ENCODE peak calls at places on chromosome 17, in seven cellular contexts. One of them, this sample, is unnamed. For H3K36me3, the result is how much of the 10 kb centered on the place peaks cover.

GRCh38 chr17:71709271-71709670 is 411.5 kb upstream of the SOX9 start:
- DNase-seq in transverse colon: no peak
- DNase-seq in colonic mucosa: no peak
- DNase-seq in fibroblast of lung: peak
- DNase-seq in heart left ventricle: no peak
- DNase-seq in Peyer's patch: no peak
- DNase-seq in HCT116: no peak
- DNase-seq in this sample: no peak

GRCh38 chr17:42275527-42276358 is 448 bp downstream of the STAT5B start:
- DNase-seq in Peyer's patch: peak
- DNase-seq in transverse colon: peak
- DNase-seq in HCT116: no peak
- DNase-seq in heart left ventricle: peak
- DNase-seq in fibroblast of lung: peak
- DNase-seq in colonic mucosa: peak
- DNase-seq in this sample: peak

GRCh38 chr17:63647936-63648335 is 25.7 kb downstream of the MAP3K3 start:
- DNase-seq in transverse colon: no peak
- DNase-seq in fibroblast of lung: no peak
- DNase-seq in Peyer's patch: no peak
- DNase-seq in colonic mucosa: no peak
- DNase-seq in heart left ventricle: no peak
- DNase-seq in HCT116: no peak
- DNase-seq in this sample: no peak

GRCh38 chr17:1422907-1423306 is 22.9 kb upstream of the YWHAE start:
- DNase-seq in transverse colon: no peak
- DNase-seq in fibroblast of lung: peak
- DNase-seq in Peyer's patch: no peak
- DNase-seq in heart left ventricle: no peak
- DNase-seq in HCT116: no peak
- DNase-seq in colonic mucosa: no peak
- DNase-seq in this sample: peak

GRCh38 chr17:81545160-81545949 is 6.8 kb downstream of the FAAP100 start:
- DNase-seq in colonic mucosa: no peak
- DNase-seq in Peyer's patch: no peak
- DNase-seq in heart left ventricle: peak
- DNase-seq in HCT116: no peak
- DNase-seq in fibroblast of lung: no peak
- DNase-seq in transverse colon: no peak
- DNase-seq in this sample: no peak

GRCh38 chr17:78748730-78749317 is 33.2 kb downstream of the CYTH1 start:
- DNase-seq in fibroblast of lung: peak
- DNase-seq in HCT116: no peak
- DNase-seq in transverse colon: peak
- DNase-seq in Peyer's patch: peak
- DNase-seq in colonic mucosa: peak
- DNase-seq in heart left ventricle: peak
- DNase-seq in this sample: peak

GRCh38 chr17:31274252-31274651 is 22.8 kb downstream of the OMG start:
- DNase-seq in HCT116: no peak
- DNase-seq in Peyer's patch: no peak
- DNase-seq in colonic mucosa: no peak
- DNase-seq in fibroblast of lung: peak
- DNase-seq in transverse colon: no peak
- DNase-seq in heart left ventricle: no peak
- DNase-seq in this sample: no peak

GRCh38 chr17:47131761-47132160 is 57.3 kb downstream of the CDC27 start:
- DNase-seq in heart left ventricle: no peak
- DNase-seq in fibroblast of lung: no peak
- DNase-seq in Peyer's patch: no peak
- DNase-seq in transverse colon: no peak
- DNase-seq in HCT116: no peak
- DNase-seq in colonic mucosa: no peak
- DNase-seq in this sample: no peak

GRCh38 chr17:70053241-70054234 is 21.5 kb upstream of the KCNJ16 start:
- DNase-seq in fibroblast of lung: peak
- DNase-seq in colonic mucosa: no peak
- DNase-seq in Peyer's patch: no peak
- DNase-seq in transverse colon: no peak
- DNase-seq in HCT116: no peak
- DNase-seq in heart left ventricle: no peak
- DNase-seq in this sample: no peak

GRCh38 chr17:44385287-44386181 is 3.9 kb downstream of the ITGA2B start:
- DNase-seq in colonic mucosa: peak
- DNase-seq in transverse colon: peak
- DNase-seq in Peyer's patch: peak
- DNase-seq in fibroblast of lung: peak
- DNase-seq in HCT116: peak
- DNase-seq in heart left ventricle: peak
- DNase-seq in this sample: peak

GRCh38 chr17:16013943-16014407 is 14.4 kb downstream of the TTC19 start:
- DNase-seq in Peyer's patch: no peak
- DNase-seq in transverse colon: no peak
- DNase-seq in heart left ventricle: no peak
- DNase-seq in HCT116: peak
- DNase-seq in colonic mucosa: no peak
- DNase-seq in fibroblast of lung: peak
- DNase-seq in this sample: no peak

GRCh38 chr17:79532107-79532790 is 78.6 kb downstream of the RBFOX3 start:
- DNase-seq in HCT116: no peak
- DNase-seq in Peyer's patch: no peak
- DNase-seq in heart left ventricle: no peak
- DNase-seq in transverse colon: no peak
- DNase-seq in fibroblast of lung: no peak
- DNase-seq in colonic mucosa: no peak
- DNase-seq in this sample: no peak

GRCh38 chr17:44920565-44920940 is 5.3 kb upstream of the GFAP start:
- DNase-seq in fibroblast of lung: no peak
- DNase-seq in transverse colon: peak
- DNase-seq in heart left ventricle: no peak
- DNase-seq in colonic mucosa: no peak
- DNase-seq in Peyer's patch: no peak
- DNase-seq in HCT116: no peak
- DNase-seq in this sample: no peak

GRCh38 chr17:32445075-32445427 is 741 bp downstream of the PSMD11 start:
- DNase-seq in heart left ventricle: peak
- DNase-seq in colonic mucosa: peak
- DNase-seq in transverse colon: peak
- DNase-seq in Peyer's patch: no peak
- DNase-seq in HCT116: no peak
- DNase-seq in fibroblast of lung: peak
- DNase-seq in this sample: no peak

GRCh38 chr17:27888072-27888471 is 5.1 kb downstream of the LYRM9 start:
- DNase-seq in heart left ventricle: no peak
- DNase-seq in Peyer's patch: no peak
- DNase-seq in HCT116: no peak
- DNase-seq in colonic mucosa: no peak
- DNase-seq in fibroblast of lung: no peak
- DNase-seq in transverse colon: no peak
- DNase-seq in this sample: no peak

GRCh38 chr17:61144137-61144536 is 255.5 kb upstream of the TBX2 start:
- DNase-seq in heart left ventricle: no peak
- DNase-seq in Peyer's patch: no peak
- DNase-seq in transverse colon: no peak
- DNase-seq in colonic mucosa: no peak
- DNase-seq in fibroblast of lung: peak
- DNase-seq in HCT116: no peak
- DNase-seq in this sample: no peak
- H3K27ac ChIP-seq in heart left ventricle: no peak
- H3K27ac ChIP-seq in Peyer's patch: no peak
- H3K27ac ChIP-seq in transverse colon: no peak
- H3K27ac ChIP-seq in colonic mucosa: no peak
- H3K27ac ChIP-seq in fibroblast of lung: no peak
- H3K27ac ChIP-seq in HCT116: no peak
- H3K27ac ChIP-seq in this sample: no peak

GRCh38 chr17:61393904-61394629 is 5.6 kb upstream of the TBX2 start:
- DNase-seq in heart left ventricle: no peak
- DNase-seq in HCT116: no peak
- DNase-seq in colonic mucosa: no peak
- DNase-seq in fibroblast of lung: peak
- DNase-seq in Peyer's patch: no peak
- DNase-seq in transverse colon: no peak
- DNase-seq in this sample: no peak

GRCh38 chr17:61393550-61393903 is 6.1 kb upstream of the TBX2 start:
- DNase-seq in heart left ventricle: no peak
- DNase-seq in Peyer's patch: no peak
- DNase-seq in transverse colon: no peak
- DNase-seq in colonic mucosa: no peak
- DNase-seq in HCT116: no peak
- DNase-seq in fibroblast of lung: peak
- DNase-seq in this sample: no peak

GRCh38 chr17:61395983-61396585 is 3.6 kb upstream of the TBX2 start:
- DNase-seq in Peyer's patch: no peak
- DNase-seq in transverse colon: no peak
- DNase-seq in HCT116: no peak
- DNase-seq in fibroblast of lung: peak
- DNase-seq in colonic mucosa: no peak
- DNase-seq in heart left ventricle: peak
- DNase-seq in this sample: no peak

GRCh38 chr17:61395409-61395982 is 4.1 kb upstream of the TBX2 start:
- DNase-seq in colonic mucosa: no peak
- DNase-seq in fibroblast of lung: no peak
- DNase-seq in heart left ventricle: no peak
- DNase-seq in transverse colon: no peak
- DNase-seq in Peyer's patch: no peak
- DNase-seq in HCT116: no peak
- DNase-seq in this sample: no peak

GRCh38 chr17:61394630-61395408 is 4.8 kb upstream of the TBX2 start:
- DNase-seq in transverse colon: no peak
- DNase-seq in heart left ventricle: no peak
- DNase-seq in colonic mucosa: no peak
- DNase-seq in HCT116: no peak
- DNase-seq in Peyer's patch: no peak
- DNase-seq in fibroblast of lung: peak
- DNase-seq in this sample: no peak
- H3K4me3 ChIP-seq in transverse colon: no peak
- H3K4me3 ChIP-seq in heart left ventricle: peak
- H3K4me3 ChIP-seq in colonic mucosa: no peak
- H3K4me3 ChIP-seq in HCT116: no peak
- H3K4me3 ChIP-seq in Peyer's patch: no peak
- H3K4me3 ChIP-seq in fibroblast of lung: peak
- H3K4me3 ChIP-seq in this sample: no peak

DNA sequence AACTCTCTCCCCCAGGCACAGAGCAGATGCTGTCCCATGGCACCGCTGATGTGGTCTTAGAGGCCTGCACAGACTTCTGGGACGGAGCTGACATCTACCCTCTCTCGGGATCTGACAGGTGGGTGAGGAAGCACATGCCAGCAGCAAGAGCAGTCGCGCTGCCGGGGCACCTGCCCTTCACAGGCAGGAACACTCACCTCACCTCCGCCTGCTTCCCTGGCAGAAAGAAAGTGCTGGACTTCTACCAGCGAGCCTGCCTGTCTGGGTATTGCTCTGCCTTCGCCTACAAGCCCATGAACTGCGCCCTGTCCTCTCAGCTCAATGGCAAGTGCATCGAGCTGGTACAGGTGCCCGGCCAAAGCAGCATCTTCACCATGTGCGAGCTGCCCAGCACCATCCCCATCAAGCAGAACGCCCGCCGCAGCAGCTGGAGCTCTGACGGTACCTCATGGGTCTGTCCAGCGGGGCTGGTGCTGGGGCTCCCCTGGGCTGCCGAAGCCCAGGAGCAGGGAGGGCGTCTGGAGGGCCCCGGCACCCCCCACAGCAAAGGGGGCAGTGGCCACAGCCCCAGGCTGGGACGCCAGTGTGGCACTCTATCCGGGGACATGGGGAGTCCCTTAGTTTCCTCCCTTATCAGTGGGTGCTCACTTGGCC is 21.7 kb downstream of the CASKIN2 start:
- DNase-seq in HCT116: no peak
- DNase-seq in colonic mucosa: no peak
- DNase-seq in heart left ventricle: no peak
- DNase-seq in fibroblast of lung: no peak
- DNase-seq in transverse colon: no peak
- DNase-seq in Peyer's patch: no peak
- DNase-seq in this sample: no peak
- H3K36me3 ChIP-seq in HCT116: under half
- H3K36me3 ChIP-seq in colonic mucosa: under half
- H3K36me3 ChIP-seq in heart left ventricle: half or more
- H3K36me3 ChIP-seq in fibroblast of lung: under half
- H3K36me3 ChIP-seq in transverse colon: under half
- H3K36me3 ChIP-seq in Peyer's patch: under half
- H3K36me3 ChIP-seq in this sample: half or more

GRCh38 chr17:50935201-50936124 is 69.3 kb upstream of the TOB1 start:
- DNase-seq in Peyer's patch: no peak
- DNase-seq in transverse colon: peak
- DNase-seq in HCT116: no peak
- DNase-seq in colonic mucosa: no peak
- DNase-seq in heart left ventricle: peak
- DNase-seq in fibroblast of lung: no peak
- DNase-seq in this sample: no peak
- H3K27ac ChIP-seq in Peyer's patch: no peak
- H3K27ac ChIP-seq in transverse colon: no peak
- H3K27ac ChIP-seq in HCT116: no peak
- H3K27ac ChIP-seq in colonic mucosa: no peak
- H3K27ac ChIP-seq in heart left ventricle: no peak
- H3K27ac ChIP-seq in fibroblast of lung: no peak
- H3K27ac ChIP-seq in this sample: peak

DNA sequence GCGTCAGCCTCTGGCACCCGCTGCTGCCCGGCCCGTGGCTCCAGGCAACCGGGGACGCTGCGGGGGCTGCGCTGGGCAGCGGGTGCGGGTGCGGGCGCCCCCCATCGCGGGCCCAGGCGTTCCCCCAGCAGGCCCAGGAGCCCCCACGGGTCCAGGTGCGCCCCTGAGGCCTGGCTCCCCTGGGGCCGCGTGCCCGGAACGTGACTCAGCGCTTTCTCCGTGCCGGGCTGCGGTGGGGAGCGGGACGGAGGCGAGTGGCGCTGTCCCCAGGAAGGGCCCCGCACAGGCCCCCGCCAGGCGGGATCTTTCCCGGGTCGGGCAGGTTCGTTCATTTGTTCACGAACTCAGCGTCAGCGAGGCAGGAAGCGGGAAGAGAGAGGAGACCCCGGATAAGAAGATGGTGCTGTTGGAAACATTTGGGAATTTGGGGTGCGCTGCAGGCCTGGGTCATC is 18.4 kb upstream of the EXOC7 start:
- DNase-seq in fibroblast of lung: no peak
- DNase-seq in heart left ventricle: peak
- DNase-seq in HCT116: no peak
- DNase-seq in colonic mucosa: peak
- DNase-seq in transverse colon: no peak
- DNase-seq in Peyer's patch: peak
- DNase-seq in this sample: no peak
- H3K4me3 ChIP-seq in fibroblast of lung: no peak
- H3K4me3 ChIP-seq in heart left ventricle: peak
- H3K4me3 ChIP-seq in HCT116: no peak
- H3K4me3 ChIP-seq in colonic mucosa: peak
- H3K4me3 ChIP-seq in transverse colon: peak
- H3K4me3 ChIP-seq in Peyer's patch: peak
- H3K4me3 ChIP-seq in this sample: peak

This sample was measured in right atrium auricular region.